ENCODE peak calls at places on chromosomes 1 and 21, in seven cellular contexts. I is heart right ventricle, M is lung, N is cardiac muscle cell, Q is testis, K is lower lobe of right lung, V is foreskin keratinocyte. J is an unnamed sample. For H3K4me1, the result is how much of the 10 kb centered on the place peaks cover.

GRCh38 chr21:45642122-45642813 is 1.3 kb upstream of the PCBP3 start:
- DNase-seq in I (peak), M (no peak), N (peak), Q (no peak), K (no peak), V (no peak), J (no peak)

GRCh38 chr21:28832013-28832714 is 160.5 kb downstream of the LTN1 start:
- DNase-seq in I (no peak), M (no peak), N (peak), Q (no peak), K (no peak), V (peak), J (no peak)

GRCh38 chr1:38050397-38051141 is 4.0 kb upstream of the POU3F1 start:
- DNase-seq in I (no peak), M (no peak), N (no peak), Q (no peak), K (no peak), V (no peak), J (no peak)

GRCh38 chr1:223312273-223312672 is 51.7 kb downstream of the SUSD4 start:
- DNase-seq in I (no peak), M (no peak), N (no peak), Q (no peak), K (no peak), V (no peak), J (no peak)

GRCh38 chr21:42454791-42455190 is 41.2 kb downstream of the RSPH1 start:
- DNase-seq in I (no peak), M (no peak), N (no peak), Q (no peak), K (no peak), V (no peak), J (no peak)

GRCh38 chr1:157497987-157498781 is 54.1 kb downstream of the FCRL5 start:
- DNase-seq in I (no peak), M (no peak), N (no peak), Q (no peak), K (no peak), V (no peak), J (no peak)

GRCh38 chr1:25486602-25487001 is 55.9 kb downstream of the MACO1 start:
- DNase-seq in I (no peak), M (no peak), N (peak), Q (no peak), K (no peak), V (no peak), J (no peak)

GRCh38 chr1:44798481-44799365 is 1.5 kb upstream of the PLK3 start:
- DNase-seq in I (no peak), M (no peak), N (no peak), Q (no peak), K (peak), V (no peak), J (no peak)

GRCh38 chr1:114169509-114169908 is 15.8 kb upstream of the SYT6 start:
- DNase-seq in I (no peak), M (no peak), N (no peak), Q (no peak), K (no peak), V (no peak), J (no peak)

GRCh38 chr1:70706381-70707173 is 295.5 kb downstream of the CTH start:
- DNase-seq in I (peak), M (no peak), N (no peak), Q (peak), K (no peak), V (no peak), J (no peak)

GRCh38 chr1:236141447-236142357 is 637 bp upstream of the GPR137B start:
- DNase-seq in I (peak), M (no peak), N (peak), Q (peak), K (no peak), V (no peak), J (peak)

GRCh38 chr1:108551157-108551862 is 8.6 kb upstream of the EEIG2 start:
- DNase-seq in I (no peak), M (no peak), N (no peak), Q (no peak), K (no peak), V (no peak), J (no peak)

GRCh38 chr1:201612645-201613044 is 73.7 kb downstream of the NAV1 start:
- DNase-seq in I (no peak), M (no peak), N (no peak), Q (no peak), K (no peak), V (no peak), J (no peak)

GRCh38 chr1:2174348-2175054 is 20.1 kb downstream of the FAAP20 start:
- DNase-seq in I (peak), M (no peak), N (peak), Q (peak), K (no peak), V (peak), J (peak)

GRCh38 chr1:225847610-225848009 is 34.6 kb downstream of the TMEM63A start:
- DNase-seq in I (no peak), M (no peak), N (no peak), Q (no peak), K (no peak), V (no peak), J (no peak)

GRCh38 chr1:101300916-101301315 is 64.1 kb downstream of the S1PR1 start:
- DNase-seq in I (no peak), M (no peak), N (no peak), Q (no peak), K (no peak), V (no peak), J (no peak)

GRCh38 chr1:149986486-149987296 is 23.8 kb downstream of the OTUD7B start:
- DNase-seq in I (no peak), M (no peak), N (peak), Q (no peak), K (no peak), V (peak), J (no peak)

GRCh38 chr1:98386675-98387440 is 274.7 kb upstream of the SNX7 start:
- DNase-seq in I (no peak), M (no peak), N (no peak), Q (no peak), K (no peak), V (no peak), J (no peak)

GRCh38 chr1:216542741-216543140 is 119.5 kb upstream of the USH2A start:
- DNase-seq in I (no peak), M (no peak), N (no peak), Q (no peak), K (no peak), V (no peak), J (no peak)

GRCh38 chr1:203598736-203599135 is 27.9 kb upstream of the ATP2B4 start:
- DNase-seq in I (no peak), M (no peak), N (no peak), Q (no peak), K (no peak), V (no peak), J (no peak)

GRCh38 chr1:31227891-31228290 is 11.8 kb downstream of the NKAIN1 start:
- DNase-seq in I (no peak), M (no peak), N (no peak), Q (no peak), K (no peak), V (no peak), J (no peak)

DNA sequence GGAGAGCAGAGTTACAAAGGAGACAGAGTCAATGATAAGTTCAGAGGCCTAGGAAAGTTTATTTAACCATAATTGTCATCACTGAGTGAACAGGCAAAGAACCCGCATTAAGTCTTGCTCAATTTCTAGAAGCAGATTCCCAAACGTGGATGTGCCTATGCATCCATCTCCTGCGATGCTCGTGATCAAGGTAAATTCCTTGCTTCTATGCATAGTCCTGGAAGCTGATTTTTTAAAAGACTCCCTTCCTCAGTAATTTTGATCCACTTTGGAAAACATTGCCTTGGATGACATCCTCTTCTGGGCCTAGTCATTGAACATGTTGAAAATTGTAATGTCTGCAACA is 116.4 kb downstream of the TNFSF18 start:
- DNase-seq in I (no peak), M (no peak), N (no peak), Q (no peak), K (no peak), V (no peak), J (no peak)
- H3K27ac ChIP-seq in I (peak), M (peak), N (no peak), Q (no peak), K (peak), V (no peak), J (peak)

GRCh38 chr21:17781524-17781923 is 37.6 kb downstream of the C21orf91 start:
- DNase-seq in I (no peak), M (no peak), N (no peak), Q (no peak), K (no peak), V (no peak), J (no peak)

GRCh38 chr21:17783816-17784598 is 35.1 kb downstream of the C21orf91 start:
- DNase-seq in I (no peak), M (no peak), N (no peak), Q (no peak), K (no peak), V (no peak), J (no peak)

GRCh38 chr21:17783003-17783402 is 36.2 kb downstream of the C21orf91 start:
- DNase-seq in I (no peak), M (no peak), N (no peak), Q (no peak), K (no peak), V (no peak), J (no peak)

GRCh38 chr21:17780539-17780938 is 38.6 kb downstream of the C21orf91 start:
- DNase-seq in I (no peak), M (no peak), N (no peak), Q (no peak), K (no peak), V (no peak), J (no peak)

DNA sequence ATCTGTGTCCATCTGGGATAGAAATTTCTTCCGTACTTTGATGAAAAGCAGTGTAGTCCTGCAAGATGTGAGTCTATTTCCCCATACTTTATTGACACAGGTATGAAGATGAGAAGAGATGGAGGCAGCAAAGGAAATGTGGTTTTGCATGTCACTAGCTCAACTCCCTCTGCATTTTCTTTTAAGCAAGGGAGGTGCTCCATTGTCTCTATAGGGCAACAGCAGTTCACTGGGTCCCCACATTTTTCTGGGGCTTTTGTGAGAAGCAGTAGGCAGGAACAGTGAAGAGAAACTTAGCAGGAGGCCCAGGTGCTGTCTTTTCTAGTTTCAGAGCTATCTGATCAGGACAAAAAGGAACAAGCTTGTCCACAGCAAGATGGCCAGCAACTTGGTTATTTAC is 37.1 kb downstream of the C21orf91 start:
- DNase-seq in I (no peak), M (no peak), N (no peak), Q (no peak), K (no peak), V (no peak), J (no peak)
- H3K4me1 ChIP-seq in I (under half), M (under half), N (under half), Q (under half), K (under half), V (under half), J (under half)

DNA sequence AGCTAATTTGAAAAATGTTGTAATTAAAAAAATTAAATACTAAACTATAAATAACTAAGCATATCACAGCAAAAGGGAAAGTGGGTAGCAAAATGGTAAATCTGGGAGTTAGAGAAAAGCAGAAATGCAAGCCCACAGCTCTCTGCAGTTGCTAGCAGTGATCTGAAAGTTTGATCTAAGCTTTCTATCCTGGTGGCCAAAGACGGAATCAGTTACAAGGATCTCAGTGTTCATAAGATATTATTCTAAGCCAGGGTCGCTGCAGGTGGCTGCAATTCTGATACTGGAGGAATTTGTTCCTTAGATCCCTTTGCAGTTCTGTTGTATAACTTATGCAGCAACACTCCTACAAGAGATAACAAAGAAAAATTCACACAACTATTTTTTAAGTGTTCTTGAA is 363.7 kb downstream of the SETD4 start:
- DNase-seq in I (no peak), M (no peak), N (no peak), Q (no peak), K (no peak), V (no peak), J (no peak)
- TF ChIP-seq CTCF in I (no peak), M (no peak), N (no peak), Q (peak), K (no peak), V (no peak), J (no peak)

DNA sequence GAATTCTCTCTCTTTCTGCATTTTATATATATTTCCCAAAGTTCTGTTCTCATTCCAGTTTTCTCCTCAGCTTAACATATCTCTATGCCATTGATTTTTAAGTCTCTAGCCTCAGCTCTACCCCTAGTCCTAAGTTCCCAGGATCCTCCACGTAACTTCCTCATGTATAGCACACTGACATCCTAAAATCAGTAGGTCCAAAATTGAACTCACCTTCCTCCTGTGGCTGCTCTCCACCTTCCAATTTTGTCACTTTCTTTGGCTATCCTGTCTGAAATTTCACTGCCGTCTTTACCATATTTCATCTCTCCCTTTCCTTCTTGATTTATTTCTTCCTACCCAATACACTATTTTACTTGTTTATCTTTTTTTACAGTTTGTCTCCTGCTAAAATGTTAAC is 1.5 kb downstream of the SLAMF6 start:
- DNase-seq in I (no peak), M (no peak), N (no peak), Q (no peak), K (no peak), V (no peak), J (no peak)
- H3K27ac ChIP-seq in I (no peak), M (no peak), N (no peak), Q (no peak), K (peak), V (no peak), J (no peak)

DNA sequence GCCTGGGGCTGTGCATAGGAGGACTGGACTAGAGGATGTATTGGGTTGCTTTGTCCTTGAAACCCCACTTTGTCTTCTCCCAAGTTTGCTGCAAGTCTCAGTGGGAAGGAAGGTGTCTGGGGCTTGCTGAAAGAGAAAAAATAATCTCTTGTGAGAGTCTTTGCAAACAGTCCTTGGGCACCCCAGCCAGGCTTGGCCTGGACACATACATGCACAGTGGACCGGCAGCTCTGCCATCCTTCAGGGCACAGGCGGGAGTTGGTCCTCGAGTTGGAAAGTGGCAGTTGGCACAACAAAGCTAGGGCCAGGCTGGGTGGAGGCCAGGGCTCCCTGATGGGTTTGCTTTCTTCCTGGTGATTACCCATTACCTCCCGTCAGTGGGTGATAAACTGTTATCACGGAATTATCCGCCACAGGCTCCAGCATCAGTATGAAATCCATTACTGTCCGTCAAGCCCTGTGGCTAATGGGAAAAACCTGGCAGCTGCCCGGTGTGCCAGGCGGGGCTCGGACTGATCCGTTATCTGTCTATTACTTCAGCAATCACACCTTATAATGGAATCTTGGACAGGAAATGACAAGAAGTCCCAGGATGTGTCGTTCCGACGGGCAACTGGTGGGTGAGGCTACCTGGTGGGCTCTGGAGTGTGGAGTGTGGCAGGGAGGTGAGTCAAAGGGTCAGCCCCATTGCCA is 265.7 kb downstream of the GRIK3 start:
- DNase-seq in I (no peak), M (no peak), N (no peak), Q (no peak), K (no peak), V (no peak), J (no peak)
- H3K4me1 ChIP-seq in I (under half), M (under half), N (under half), Q (under half), K (under half), V (under half), J (under half)

DNA sequence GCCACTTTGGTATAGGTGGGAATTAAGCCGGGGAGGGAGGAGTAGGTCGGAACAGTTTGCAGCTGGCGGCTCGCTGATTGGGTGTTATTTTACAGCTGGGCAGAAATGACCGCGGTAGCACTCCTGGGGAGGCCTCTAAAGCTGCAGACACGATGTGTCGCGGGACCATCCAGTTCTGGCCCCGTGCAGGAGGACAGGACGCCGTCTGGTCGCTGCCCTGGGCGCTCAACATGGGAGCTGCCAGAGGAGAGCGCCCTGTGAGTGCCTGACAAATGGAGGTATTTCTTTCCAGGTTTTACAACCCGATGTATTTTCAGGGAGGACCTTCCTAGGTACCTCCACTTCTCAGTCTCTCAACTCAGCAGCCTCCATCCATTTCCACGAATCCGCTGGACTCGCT is 46.2 kb downstream of the CDC7 start:
- DNase-seq in I (no peak), M (no peak), N (peak), Q (peak), K (no peak), V (no peak), J (no peak)
- TF ChIP-seq CTCF in I (no peak), M (no peak), N (peak), Q (no peak), K (no peak), V (peak), J (no peak)

GRCh38 chr1:8533124-8533523 is 215.2 kb downstream of the SLC45A1 start:
- DNase-seq in I (no peak), M (no peak), N (no peak), Q (no peak), K (no peak), V (no peak), J (no peak)
- H3K27ac ChIP-seq in I (no peak), M (no peak), N (no peak), Q (no peak), K (no peak), V (no peak), J (no peak)

DNA sequence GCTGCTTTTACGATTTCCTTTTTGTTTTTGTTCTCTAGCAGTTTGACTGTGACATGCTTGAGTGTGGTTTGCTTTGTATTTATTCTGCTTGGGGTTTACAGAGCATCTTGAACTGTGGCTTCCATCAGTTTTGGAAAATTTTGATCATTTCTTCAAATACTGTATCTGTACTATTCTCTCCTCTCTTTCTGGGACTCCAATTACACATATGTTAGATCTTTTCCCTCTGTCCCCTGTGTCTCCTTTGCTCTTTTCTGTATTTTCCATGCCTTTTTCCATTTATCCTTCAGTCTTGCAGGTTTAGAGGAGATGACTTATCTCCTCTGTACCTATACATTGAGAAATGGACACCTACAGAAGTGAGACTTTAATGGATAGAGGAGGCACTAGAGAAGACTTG is 31.7 kb downstream of the COQ8A start:
- DNase-seq in I (no peak), M (no peak), N (no peak), Q (no peak), K (no peak), V (no peak), J (no peak)
- H3K4me1 ChIP-seq in I (under half), M (under half), N (under half), Q (under half), K (under half), V (under half), J (half or more)